ENCODE peak calls at places on chromosome 17, in seven cellular contexts. One of them, this sample, is unnamed.

GRCh38 chr17:77180503-77181330 is 39.9 kb downstream of the SEC14L1 start:
- DNase-seq in WTC11: no peak
- DNase-seq in K562: no peak
- DNase-seq in GM12878: no peak
- DNase-seq in HepG2: peak
- DNase-seq in HEK293T: no peak
- DNase-seq in HCT116: no peak
- DNase-seq in this sample: no peak

GRCh38 chr17:40399185-40399584 is 18.5 kb downstream of the TOP2A start:
- DNase-seq in HepG2: peak
- DNase-seq in HEK293T: peak
- DNase-seq in WTC11: no peak
- DNase-seq in HCT116: peak
- DNase-seq in K562: peak
- DNase-seq in GM12878: no peak
- DNase-seq in this sample: no peak

GRCh38 chr17:66443601-66444000 is 141.2 kb downstream of the PRKCA start:
- DNase-seq in HepG2: no peak
- DNase-seq in HEK293T: no peak
- DNase-seq in WTC11: no peak
- DNase-seq in GM12878: no peak
- DNase-seq in HCT116: no peak
- DNase-seq in K562: no peak
- DNase-seq in this sample: no peak

GRCh38 chr17:4326608-4327007 is 39.9 kb downstream of the UBE2G1 start:
- DNase-seq in HepG2: no peak
- DNase-seq in GM12878: no peak
- DNase-seq in K562: no peak
- DNase-seq in HEK293T: no peak
- DNase-seq in WTC11: no peak
- DNase-seq in HCT116: no peak
- DNase-seq in this sample: no peak

GRCh38 chr17:2400474-2400866 is 390 bp downstream of the MNT start:
- DNase-seq in HCT116: no peak
- DNase-seq in K562: peak
- DNase-seq in GM12878: no peak
- DNase-seq in WTC11: peak
- DNase-seq in HEK293T: peak
- DNase-seq in HepG2: peak
- DNase-seq in this sample: peak

GRCh38 chr17:14211778-14212177 is 24.9 kb downstream of the CDRT15 start:
- DNase-seq in GM12878: no peak
- DNase-seq in HepG2: no peak
- DNase-seq in HEK293T: peak
- DNase-seq in WTC11: peak
- DNase-seq in K562: peak
- DNase-seq in HCT116: no peak
- DNase-seq in this sample: no peak

GRCh38 chr17:12078791-12079190 is 58.1 kb downstream of the MAP2K4 start:
- DNase-seq in WTC11: no peak
- DNase-seq in HCT116: no peak
- DNase-seq in K562: no peak
- DNase-seq in GM12878: no peak
- DNase-seq in HEK293T: no peak
- DNase-seq in HepG2: no peak
- DNase-seq in this sample: no peak

GRCh38 chr17:20114466-20114865 is 105.3 kb downstream of the SPECC1 start:
- DNase-seq in HEK293T: no peak
- DNase-seq in HepG2: no peak
- DNase-seq in GM12878: no peak
- DNase-seq in K562: no peak
- DNase-seq in HCT116: no peak
- DNase-seq in WTC11: no peak
- DNase-seq in this sample: no peak

GRCh38 chr17:14771543-14771942 is 470.7 kb downstream of the HS3ST3B1 start:
- DNase-seq in HEK293T: no peak
- DNase-seq in HCT116: no peak
- DNase-seq in WTC11: no peak
- DNase-seq in GM12878: no peak
- DNase-seq in K562: no peak
- DNase-seq in HepG2: no peak
- DNase-seq in this sample: no peak

GRCh38 chr17:45144199-45145034 is 3.9 kb upstream of the HEXIM1 start:
- DNase-seq in K562: peak
- DNase-seq in HepG2: no peak
- DNase-seq in HEK293T: no peak
- DNase-seq in HCT116: no peak
- DNase-seq in WTC11: peak
- DNase-seq in GM12878: no peak
- DNase-seq in this sample: no peak

GRCh38 chr17:5097101-5097834 is 14.4 kb downstream of the ZNF232 start:
- DNase-seq in K562: no peak
- DNase-seq in HepG2: no peak
- DNase-seq in GM12878: no peak
- DNase-seq in HEK293T: no peak
- DNase-seq in HCT116: no peak
- DNase-seq in WTC11: peak
- DNase-seq in this sample: peak

GRCh38 chr17:78875331-78875730 is 27.7 kb downstream of the CEP295NL start:
- DNase-seq in GM12878: no peak
- DNase-seq in HEK293T: no peak
- DNase-seq in WTC11: no peak
- DNase-seq in HepG2: no peak
- DNase-seq in K562: no peak
- DNase-seq in HCT116: no peak
- DNase-seq in this sample: no peak

GRCh38 chr17:77592503-77592902 is 366.0 kb upstream of the TNRC6C start:
- DNase-seq in GM12878: no peak
- DNase-seq in HEK293T: no peak
- DNase-seq in WTC11: no peak
- DNase-seq in HCT116: no peak
- DNase-seq in K562: no peak
- DNase-seq in HepG2: no peak
- DNase-seq in this sample: no peak

GRCh38 chr17:31492880-31493655 is 101.6 kb downstream of the RAB11FIP4 start:
- DNase-seq in HCT116: no peak
- DNase-seq in WTC11: no peak
- DNase-seq in K562: peak
- DNase-seq in HepG2: no peak
- DNase-seq in GM12878: peak
- DNase-seq in HEK293T: no peak
- DNase-seq in this sample: no peak

GRCh38 chr17:77591231-77591785 is 367.2 kb upstream of the TNRC6C start:
- DNase-seq in K562: no peak
- DNase-seq in GM12878: no peak
- DNase-seq in HCT116: no peak
- DNase-seq in HepG2: no peak
- DNase-seq in HEK293T: no peak
- DNase-seq in WTC11: no peak
- DNase-seq in this sample: no peak

GRCh38 chr17:14459955-14460354 is 159.1 kb downstream of the HS3ST3B1 start:
- DNase-seq in HEK293T: no peak
- DNase-seq in GM12878: no peak
- DNase-seq in WTC11: no peak
- DNase-seq in HepG2: no peak
- DNase-seq in HCT116: no peak
- DNase-seq in K562: no peak
- DNase-seq in this sample: no peak

GRCh38 chr17:43018008-43018853 is 4.0 kb downstream of the VAT1 start:
- DNase-seq in HCT116: no peak
- DNase-seq in HepG2: no peak
- DNase-seq in K562: no peak
- DNase-seq in WTC11: no peak
- DNase-seq in HEK293T: no peak
- DNase-seq in GM12878: no peak
- DNase-seq in this sample: no peak

GRCh38 chr17:57811633-57812280 is 38.1 kb downstream of the MRPS23 start:
- DNase-seq in K562: peak
- DNase-seq in HEK293T: peak
- DNase-seq in GM12878: no peak
- DNase-seq in HCT116: peak
- DNase-seq in HepG2: no peak
- DNase-seq in WTC11: no peak
- DNase-seq in this sample: no peak

GRCh38 chr17:60149691-60150582 is at the start of gene CA4:
- DNase-seq in K562: no peak
- DNase-seq in HepG2: no peak
- DNase-seq in HEK293T: no peak
- DNase-seq in WTC11: peak
- DNase-seq in HCT116: no peak
- DNase-seq in GM12878: no peak
- DNase-seq in this sample: peak

GRCh38 chr17:1727876-1728630 is 3.5 kb downstream of the WDR81 start:
- DNase-seq in GM12878: no peak
- DNase-seq in K562: no peak
- DNase-seq in WTC11: no peak
- DNase-seq in HepG2: no peak
- DNase-seq in HEK293T: no peak
- DNase-seq in HCT116: no peak
- DNase-seq in this sample: no peak

GRCh38 chr17:37527249-37527851 is 37.7 kb downstream of the DUSP14 start:
- DNase-seq in HCT116: peak
- DNase-seq in K562: peak
- DNase-seq in GM12878: no peak
- DNase-seq in HepG2: peak
- DNase-seq in WTC11: no peak
- DNase-seq in HEK293T: peak
- DNase-seq in this sample: no peak

DNA sequence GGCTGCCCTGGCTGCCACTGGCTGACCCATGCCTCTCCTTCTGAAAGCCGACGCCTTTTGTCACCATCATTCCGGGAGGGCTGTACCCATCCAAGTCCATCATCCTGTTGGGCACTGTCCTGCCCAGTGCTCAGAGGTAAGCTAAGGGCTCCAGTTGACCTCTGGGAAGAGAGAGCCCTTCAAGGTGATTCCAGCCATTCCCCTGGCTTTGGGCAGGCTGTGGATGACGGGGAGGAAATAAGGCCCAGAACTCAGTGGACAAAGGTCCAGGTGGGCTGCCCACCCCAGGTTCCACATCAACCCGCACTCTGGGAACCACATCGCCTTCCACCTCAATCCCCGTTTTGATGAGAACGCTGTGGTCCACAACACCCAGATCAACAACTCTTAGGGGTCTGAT is 45.8 kb downstream of the NOS2 start:
- DNase-seq in HepG2: no peak
- DNase-seq in GM12878: no peak
- DNase-seq in HEK293T: no peak
- DNase-seq in WTC11: no peak
- DNase-seq in HCT116: no peak
- DNase-seq in K562: no peak
- DNase-seq in this sample: no peak
- TF ChIP-seq SP1 in HepG2: no peak
- TF ChIP-seq SP1 in GM12878: no peak
- TF ChIP-seq SP1 in HEK293T: no peak
- TF ChIP-seq SP1 in WTC11: no peak
- TF ChIP-seq SP1 in HCT116: no peak
- TF ChIP-seq SP1 in K562: no peak
- TF ChIP-seq SP1 in this sample: no peak

DNA sequence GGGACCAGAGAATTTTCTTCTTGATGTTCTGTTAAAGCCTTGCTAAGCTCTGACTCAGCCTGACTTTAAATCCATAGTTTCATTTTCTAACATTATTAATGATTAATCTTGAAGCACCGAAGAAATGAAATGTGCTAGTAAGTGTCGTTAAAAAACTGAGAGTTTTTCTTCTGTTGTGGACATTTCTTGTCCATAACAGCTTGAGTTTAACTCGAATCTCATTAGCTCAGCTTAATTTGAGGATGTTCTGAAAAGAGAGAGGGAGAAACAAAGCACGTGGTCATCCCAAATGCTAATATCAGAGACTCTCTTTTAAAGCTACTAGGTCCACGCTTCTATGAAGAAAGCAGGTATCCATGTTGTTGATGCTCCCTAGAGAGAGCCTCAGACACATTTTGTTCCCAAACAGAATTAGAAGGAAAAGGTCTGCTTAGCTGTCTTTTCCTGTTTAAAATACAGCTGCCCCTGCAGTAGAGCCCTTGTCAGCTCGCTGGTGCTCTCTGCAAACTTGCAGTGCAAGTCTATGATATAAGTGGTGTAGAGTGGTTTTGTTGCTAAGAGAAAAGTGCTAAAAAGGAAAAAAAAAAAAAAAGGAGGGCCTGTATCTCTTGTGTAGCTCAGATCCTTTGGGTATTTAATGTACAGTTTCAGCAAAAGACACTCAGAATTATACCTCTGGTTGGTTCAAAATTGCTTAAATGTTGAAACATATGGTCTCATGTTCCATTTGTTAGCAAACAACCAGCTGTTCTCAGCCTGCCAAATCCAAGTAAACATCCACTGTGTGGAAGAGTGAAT is 191.1 kb upstream of the TBX2 start:
- DNase-seq in GM12878: no peak
- DNase-seq in HepG2: no peak
- DNase-seq in WTC11: no peak
- DNase-seq in K562: no peak
- DNase-seq in HCT116: no peak
- DNase-seq in HEK293T: no peak
- DNase-seq in this sample: no peak
- TF ChIP-seq SP1 in GM12878: no peak
- TF ChIP-seq SP1 in HepG2: no peak
- TF ChIP-seq SP1 in WTC11: no peak
- TF ChIP-seq SP1 in K562: no peak
- TF ChIP-seq SP1 in HCT116: no peak
- TF ChIP-seq SP1 in HEK293T: no peak
- TF ChIP-seq SP1 in this sample: no peak

DNA sequence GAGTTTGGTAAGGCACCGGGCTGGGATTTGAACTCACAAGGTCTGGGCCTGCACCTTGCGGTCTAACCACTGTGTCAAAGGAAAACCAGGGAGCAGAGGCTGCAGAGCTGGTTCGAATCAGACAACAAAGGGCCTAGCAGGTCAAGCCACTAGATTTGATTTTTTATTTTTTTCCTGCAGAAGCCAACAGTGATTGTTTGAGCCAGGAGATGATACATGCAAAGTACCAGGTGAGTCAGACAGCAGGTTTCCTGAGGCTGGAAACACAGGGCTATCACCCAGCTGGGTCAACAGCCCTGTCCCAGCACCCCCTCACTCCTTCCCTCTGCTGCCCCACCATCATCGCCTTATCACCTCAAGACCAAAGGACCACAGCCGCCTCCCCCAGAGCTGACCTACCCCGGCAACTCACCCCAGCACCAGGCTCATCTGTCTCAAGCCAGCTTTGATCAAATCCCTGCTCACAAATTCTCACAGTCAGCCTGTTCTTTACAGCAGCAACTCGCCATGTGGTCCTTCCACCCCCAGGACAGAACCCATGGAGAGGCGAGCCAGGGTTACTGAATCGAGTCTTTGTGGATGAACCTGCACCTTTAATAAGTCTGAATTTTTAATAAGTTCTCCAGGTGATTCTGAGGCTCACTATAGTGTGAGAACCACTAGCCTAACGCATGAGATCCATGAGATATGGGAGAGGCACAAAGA is 13.0 kb upstream of the KRT19 start:
- DNase-seq in HEK293T: no peak
- DNase-seq in HepG2: no peak
- DNase-seq in HCT116: no peak
- DNase-seq in K562: peak
- DNase-seq in WTC11: no peak
- DNase-seq in GM12878: no peak
- DNase-seq in this sample: no peak
- TF ChIP-seq SP1 in HEK293T: no peak
- TF ChIP-seq SP1 in HepG2: no peak
- TF ChIP-seq SP1 in HCT116: peak
- TF ChIP-seq SP1 in K562: no peak
- TF ChIP-seq SP1 in WTC11: no peak
- TF ChIP-seq SP1 in GM12878: no peak
- TF ChIP-seq SP1 in this sample: no peak

GRCh38 chr17:62778990-62779681 is 29.0 kb downstream of the MARCHF10 start:
- DNase-seq in K562: no peak
- DNase-seq in HCT116: peak
- DNase-seq in HepG2: peak
- DNase-seq in WTC11: no peak
- DNase-seq in HEK293T: no peak
- DNase-seq in GM12878: no peak
- DNase-seq in this sample: no peak
- TF ChIP-seq SP1 in K562: no peak
- TF ChIP-seq SP1 in HCT116: peak
- TF ChIP-seq SP1 in HepG2: no peak
- TF ChIP-seq SP1 in WTC11: no peak
- TF ChIP-seq SP1 in HEK293T: no peak
- TF ChIP-seq SP1 in GM12878: no peak
- TF ChIP-seq SP1 in this sample: no peak

This sample was measured in H1.